ENCODE peak calls at places on chromosomes 13 and 19, in five cellular contexts. L is NCI-H1105; X is CD4-positive, alpha-beta memory T cell; Y is kidney; B is NCI-H748 treated with DMSO at 0.1 percent for 48 hours. D is an unnamed sample.

GRCh38 chr19:56309511-56310185 is 5.0 kb downstream of the ZSCAN5A start:
- DNase-seq in X (peak; percentile 32), B (peak; percentile 21), L (peak; percentile 23), Y (no peak), D (no peak)

GRCh38 chr19:13668964-13669363 is 95.4 kb upstream of the MRI1 start:
- DNase-seq in B (no peak), X (no peak), Y (no peak), L (no peak), D (no peak)

GRCh38 chr19:17686027-17686511 is 2.1 kb downstream of the UNC13A start:
- DNase-seq in B (no peak), L (no peak), X (no peak), Y (no peak), D (no peak)

GRCh38 chr13:74570834-74571233 is 436.6 kb upstream of the KLF12 start:
- DNase-seq in L (no peak), X (no peak), Y (no peak), B (no peak), D (no peak)

GRCh38 chr13:23558675-23559536 is 11.3 kb upstream of the TNFRSF19 start:
- DNase-seq in B (peak; percentile 64), X (no peak), L (no peak), Y (peak; percentile 76), D (no peak)

GRCh38 chr13:106588367-106588766 is 20.4 kb upstream of the ARGLU1 start:
- DNase-seq in Y (no peak), L (no peak), X (no peak), B (no peak), D (no peak)

GRCh38 chr19:55605637-55606470 is at the start of gene ZNF865:
- DNase-seq in B (peak; percentile 88), L (peak; percentile 42), Y (peak; percentile 87), X (peak; percentile 63), D (peak; percentile 82)

GRCh38 chr13:36353001-36353400 is 6.8 kb upstream of the SPART start:
- DNase-seq in L (no peak), Y (no peak), X (no peak), B (no peak), D (no peak)

GRCh38 chr13:46961719-46962118 is 64.9 kb upstream of the HTR2A start:
- DNase-seq in B (no peak), Y (no peak), L (no peak), X (no peak), D (no peak)

GRCh38 chr13:39895254-39895653 is 239.8 kb downstream of the COG6 start:
- DNase-seq in Y (no peak), X (no peak), B (no peak), L (no peak), D (no peak)

GRCh38 chr19:590396-590745 is 690 bp downstream of the HCN2 start:
- DNase-seq in X (peak; percentile 36), L (no peak), Y (no peak), B (no peak), D (no peak)

GRCh38 chr19:52492201-52492960 is 35.1 kb upstream of the ZNF808 start:
- DNase-seq in Y (peak; percentile 54), B (no peak), L (no peak), X (no peak), D (no peak)

GRCh38 chr19:29371766-29372415 is 153.9 kb upstream of the VSTM2B start:
- DNase-seq in Y (no peak), L (no peak), B (no peak), X (no peak), D (no peak)

GRCh38 chr19:7202888-7203287 is 91.3 kb downstream of the INSR start:
- DNase-seq in L (no peak), X (no peak), B (no peak), Y (no peak), D (no peak)

GRCh38 chr13:44004881-44005280 is 125.2 kb downstream of the LACC1 start:
- DNase-seq in L (no peak), Y (no peak), X (no peak), B (no peak), D (no peak)

GRCh38 chr19:39237200-39238184 is 7.3 kb downstream of the IFNL3 start:
- DNase-seq in Y (peak; percentile 92), X (no peak), B (no peak), L (no peak), D (no peak)

GRCh38 chr13:108915634-108916497 is 286.5 kb downstream of the MYO16 start:
- DNase-seq in B (no peak), X (peak; percentile 26), Y (peak; percentile 94), L (no peak), D (peak; percentile 43)

GRCh38 chr13:106917024-106917491 is 349.1 kb upstream of the ARGLU1 start:
- DNase-seq in B (no peak), X (no peak), L (no peak), Y (peak; percentile 68), D (no peak)

GRCh38 chr19:33556261-33556660 is 34.7 kb upstream of the PEPD start:
- DNase-seq in B (no peak), Y (no peak), L (no peak), X (no peak), D (no peak)

GRCh38 chr13:95445116-95445515 is 107.4 kb upstream of the CLDN10 start:
- DNase-seq in Y (no peak), B (no peak), L (no peak), X (no peak), D (no peak)

GRCh38 chr13:113425931-113426590 is 27.2 kb downstream of the ADPRHL1 start:
- DNase-seq in L (no peak), B (no peak), Y (no peak), X (no peak), D (no peak)

GRCh38 chr13:92938481-92939020 is 288.1 kb upstream of the GPC6 start:
- DNase-seq in Y (no peak), B (no peak), L (no peak), X (no peak), D (no peak)

GRCh38 chr19:55133639-55134444 is 15.2 kb downstream of the TNNT1 start:
- DNase-seq in L (no peak), X (no peak), B (no peak), Y (no peak), D (no peak)

GRCh38 chr19:45812297-45812696 is 2.8 kb downstream of the RSPH6A start:
- DNase-seq in Y (no peak), B (no peak), L (no peak), X (no peak), D (no peak)

GRCh38 chr13:62085832-62086231 is 670.2 kb upstream of the PCDH20 start:
- DNase-seq in Y (no peak), B (no peak), L (no peak), X (no peak), D (no peak)

GRCh38 chr19:46515879-46516350 is 20.2 kb upstream of the PNMA8B start:
- DNase-seq in X (peak; percentile 43), B (peak; percentile 23), Y (no peak), L (no peak), D (peak; percentile 7)

GRCh38 chr19:4375620-4376228 is 24.6 kb downstream of the SH3GL1 start:
- DNase-seq in X (no peak), L (no peak), B (no peak), Y (no peak), D (no peak)

GRCh38 chr19:48611872-48612271 is 3.0 kb downstream of the FAM83E start:
- DNase-seq in Y (no peak), L (no peak), B (no peak), X (no peak), D (no peak)

GRCh38 chr19:4337906-4338440 is 654 bp downstream of the STAP2 start:
- DNase-seq in B (no peak), X (no peak), Y (no peak), L (no peak), D (no peak)

GRCh38 chr13:64347662-64348061 is 2882.5 kb downstream of the PCDH9 start:
- DNase-seq in X (no peak), Y (no peak), L (no peak), B (no peak), D (no peak)

GRCh38 chr13:43786766-43787517 is at the start of gene ENOX1:
- DNase-seq in B (no peak), L (no peak), Y (peak; percentile 92), X (no peak), D (peak; percentile 45)

GRCh38 chr13:41694902-41695301 is 237.6 kb downstream of the RGCC start:
- DNase-seq in L (no peak), X (no peak), B (no peak), Y (peak; percentile 71), D (peak; percentile 4)

GRCh38 chr19:45528744-45529453 is 21.6 kb downstream of the VASP start:
- DNase-seq in L (peak; percentile 85), X (no peak), Y (peak; percentile 85), B (peak; percentile 87), D (no peak)

D was measured in KG1.